ENCODE peak calls at places on chromosomes 7 and 10, in four cellular contexts. One of them, this sample, is unnamed.

GRCh38 chr7:127591189-127591588 is 2.3 kb upstream of the FSCN3 start:
- DNase-seq in HL-60: no peak
- DNase-seq in K562: no peak
- DNase-seq in GM12878: no peak
- DNase-seq in this sample: no peak

GRCh38 chr7:158887594-158887993 is 31.2 kb downstream of the DYNC2I1 start:
- DNase-seq in HL-60: no peak
- DNase-seq in K562: no peak
- DNase-seq in GM12878: no peak
- DNase-seq in this sample: no peak

GRCh38 chr10:35685402-35685801 is 43.3 kb upstream of the FZD8 start:
- DNase-seq in HL-60: no peak
- DNase-seq in K562: no peak
- DNase-seq in GM12878: no peak
- DNase-seq in this sample: no peak

GRCh38 chr10:28984431-28984830 is 304.4 kb upstream of the LYZL1 start:
- DNase-seq in HL-60: peak; percentile 10
- DNase-seq in K562: peak; percentile 41
- DNase-seq in GM12878: no peak
- DNase-seq in this sample: no peak

GRCh38 chr10:68963151-68963550 is 7.2 kb downstream of the DDX21 start:
- DNase-seq in HL-60: no peak
- DNase-seq in K562: no peak
- DNase-seq in GM12878: no peak
- DNase-seq in this sample: no peak

GRCh38 chr10:76034236-76035009 is 603.0 kb downstream of the LRMDA start:
- DNase-seq in HL-60: no peak
- DNase-seq in K562: no peak
- DNase-seq in GM12878: no peak
- DNase-seq in this sample: no peak

GRCh38 chr7:78924581-78924980 is 528.9 kb downstream of the MAGI2 start:
- DNase-seq in HL-60: no peak
- DNase-seq in K562: no peak
- DNase-seq in GM12878: no peak
- DNase-seq in this sample: no peak

GRCh38 chr7:81433196-81433595 is 336.7 kb downstream of the HGF start:
- DNase-seq in HL-60: no peak
- DNase-seq in K562: no peak
- DNase-seq in GM12878: no peak
- DNase-seq in this sample: no peak

GRCh38 chr10:112721080-112721698 is 228.9 kb upstream of the TCF7L2 start:
- DNase-seq in HL-60: no peak
- DNase-seq in K562: peak; percentile 28
- DNase-seq in GM12878: peak; percentile 21
- DNase-seq in this sample: peak; percentile 19

GRCh38 chr7:21330462-21331178 is 97.3 kb upstream of the SP4 start:
- DNase-seq in HL-60: no peak
- DNase-seq in K562: no peak
- DNase-seq in GM12878: no peak
- DNase-seq in this sample: no peak

GRCh38 chr10:97822261-97822687 is 27.4 kb upstream of the GOLGA7B start:
- DNase-seq in HL-60: no peak
- DNase-seq in K562: no peak
- DNase-seq in GM12878: no peak
- DNase-seq in this sample: no peak

GRCh38 chr7:25803117-25803887 is 348.7 kb upstream of the NFE2L3 start:
- DNase-seq in HL-60: no peak
- DNase-seq in K562: no peak
- DNase-seq in GM12878: no peak
- DNase-seq in this sample: no peak

GRCh38 chr10:95336702-95337101 is 45.9 kb upstream of the PDLIM1 start:
- DNase-seq in HL-60: no peak
- DNase-seq in K562: no peak
- DNase-seq in GM12878: no peak
- DNase-seq in this sample: no peak

GRCh38 chr10:95334793-95335120 is 44.0 kb upstream of the PDLIM1 start:
- DNase-seq in HL-60: no peak
- DNase-seq in K562: no peak
- DNase-seq in GM12878: no peak
- DNase-seq in this sample: no peak

GRCh38 chr10:95337761-95338160 is 47.0 kb upstream of the PDLIM1 start:
- DNase-seq in HL-60: no peak
- DNase-seq in K562: no peak
- DNase-seq in GM12878: no peak
- DNase-seq in this sample: no peak

GRCh38 chr10:95337354-95337753 is 46.6 kb upstream of the PDLIM1 start:
- DNase-seq in HL-60: no peak
- DNase-seq in K562: no peak
- DNase-seq in GM12878: no peak
- DNase-seq in this sample: no peak

DNA sequence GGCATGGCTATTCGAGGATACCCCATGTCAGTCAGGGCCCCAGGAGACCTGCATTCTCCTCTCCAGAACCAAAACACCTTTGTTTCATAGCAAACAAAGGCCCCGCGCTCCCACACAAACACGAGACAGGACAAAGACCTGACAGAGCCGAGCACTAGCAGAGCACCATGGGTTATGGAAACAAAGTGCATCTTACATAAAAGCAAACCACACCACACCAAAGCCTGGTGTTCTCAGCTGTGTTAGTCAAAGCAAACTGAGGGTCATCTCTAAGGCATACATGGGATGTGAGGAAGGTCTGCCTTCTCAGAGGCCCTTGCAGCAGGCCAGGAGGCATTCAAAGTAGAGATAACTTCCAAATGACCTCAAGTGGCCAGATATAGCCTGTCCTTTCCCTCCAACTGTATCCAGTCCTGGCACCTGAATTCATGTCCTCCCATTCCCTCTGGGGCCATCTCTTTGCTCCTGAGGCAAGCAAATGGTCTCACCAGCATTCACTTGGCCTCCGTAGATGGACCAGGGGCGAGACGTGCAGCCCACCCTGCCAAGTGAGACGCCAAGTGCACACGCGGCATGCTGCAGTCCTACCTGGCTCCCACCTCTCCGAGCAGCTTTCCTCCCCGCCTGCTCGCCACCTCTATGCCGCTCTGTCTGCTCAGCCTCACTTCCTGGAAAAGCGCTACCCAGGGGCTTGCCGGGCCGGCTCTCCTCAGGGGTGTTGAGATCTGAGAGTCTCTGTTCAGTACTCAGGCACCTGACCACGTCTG is 45.3 kb upstream of the PDLIM1 start:
- DNase-seq in HL-60: no peak
- DNase-seq in K562: no peak
- DNase-seq in GM12878: no peak
- DNase-seq in this sample: no peak
- TF ChIP-seq SPI1 in HL-60: no peak
- TF ChIP-seq SPI1 in K562: no peak
- TF ChIP-seq SPI1 in GM12878: no peak
- TF ChIP-seq SPI1 in this sample: no peak

GRCh38 chr10:33099748-33100147 is 141.7 kb upstream of the ITGB1 start:
- DNase-seq in HL-60: no peak
- DNase-seq in K562: no peak
- DNase-seq in GM12878: no peak
- DNase-seq in this sample: no peak
- TF ChIP-seq SPI1 in HL-60: no peak
- TF ChIP-seq SPI1 in K562: no peak
- TF ChIP-seq SPI1 in GM12878: no peak
- TF ChIP-seq SPI1 in this sample: no peak

GRCh38 chr7:91083855-91084644 is 180.2 kb upstream of the FZD1 start:
- DNase-seq in HL-60: no peak
- DNase-seq in K562: no peak
- DNase-seq in GM12878: no peak
- DNase-seq in this sample: no peak
- TF ChIP-seq SPI1 in HL-60: no peak
- TF ChIP-seq SPI1 in K562: no peak
- TF ChIP-seq SPI1 in GM12878: no peak
- TF ChIP-seq SPI1 in this sample: no peak

GRCh38 chr7:70317356-70317755 is 719.1 kb downstream of the AUTS2 start:
- DNase-seq in HL-60: no peak
- DNase-seq in K562: no peak
- DNase-seq in GM12878: no peak
- DNase-seq in this sample: no peak
- TF ChIP-seq SPI1 in HL-60: no peak
- TF ChIP-seq SPI1 in K562: no peak
- TF ChIP-seq SPI1 in GM12878: no peak
- TF ChIP-seq SPI1 in this sample: no peak

DNA sequence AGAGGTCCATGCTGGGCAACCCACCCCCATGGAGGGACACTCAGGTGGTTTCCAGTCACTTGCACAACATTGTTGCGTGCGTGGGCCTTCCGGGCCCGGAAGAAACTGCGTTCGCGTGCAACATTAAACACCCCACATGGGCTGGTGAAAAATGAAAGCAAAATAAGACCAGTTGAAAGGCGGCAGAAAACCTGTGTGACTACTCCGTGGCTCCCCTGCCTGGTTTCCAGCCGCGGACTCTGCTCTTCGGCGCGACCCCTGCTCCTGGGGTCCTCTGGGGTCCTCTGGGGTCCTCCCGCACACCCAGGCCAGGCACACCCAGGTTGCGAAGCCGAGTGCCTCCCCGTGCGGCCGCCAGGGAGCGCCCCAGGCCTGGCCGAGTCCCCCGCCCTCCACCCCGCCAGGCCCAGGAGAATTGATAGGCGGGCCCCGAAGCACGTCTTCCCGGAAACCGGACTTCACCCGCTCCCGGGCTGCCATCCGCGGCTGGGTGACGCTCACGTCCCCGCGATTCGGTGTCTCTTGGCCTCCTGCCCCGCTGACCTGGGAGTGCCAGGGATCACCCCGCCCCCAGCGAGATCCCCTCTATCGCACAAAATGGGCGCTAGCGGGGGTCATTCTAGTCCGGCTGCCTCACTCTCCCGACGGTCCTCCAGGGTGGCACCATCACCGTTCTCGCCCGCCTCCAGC is 1.9 kb upstream of the SH2D4B start:
- DNase-seq in HL-60: peak; percentile 37
- DNase-seq in K562: peak; percentile 92
- DNase-seq in GM12878: no peak
- DNase-seq in this sample: peak; percentile 78
- TF ChIP-seq SPI1 in HL-60: no peak
- TF ChIP-seq SPI1 in K562: no peak
- TF ChIP-seq SPI1 in GM12878: no peak
- TF ChIP-seq SPI1 in this sample: no peak

DNA sequence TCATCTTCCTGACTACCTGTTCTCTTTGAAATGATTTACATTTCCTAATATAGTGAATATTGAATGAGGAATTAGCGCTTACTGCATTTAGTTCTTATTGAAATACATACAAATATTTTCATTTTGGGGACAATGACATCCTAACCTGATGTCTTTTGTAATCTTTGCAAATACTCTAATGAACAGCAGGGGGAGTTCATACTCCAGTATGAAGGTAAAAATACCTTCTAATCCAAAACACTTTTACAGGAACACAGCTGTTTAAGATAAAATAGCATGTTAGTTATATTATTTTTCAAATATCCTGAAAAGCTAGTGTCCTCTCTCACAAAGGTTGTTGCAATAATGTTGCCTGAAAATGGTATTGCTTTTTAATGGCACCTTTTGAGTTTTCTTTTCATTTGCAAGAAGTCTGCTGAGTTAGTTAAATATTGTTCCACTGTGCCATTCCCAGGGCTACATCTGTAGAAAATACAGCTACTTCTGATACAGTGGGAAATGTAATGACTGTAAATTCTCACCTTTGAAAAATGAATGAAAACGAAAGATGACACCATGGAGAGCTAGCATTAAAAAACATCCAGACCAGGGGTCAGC is 400.0 kb downstream of the PHF14 start:
- DNase-seq in HL-60: no peak
- DNase-seq in K562: peak; percentile 16
- DNase-seq in GM12878: no peak
- DNase-seq in this sample: no peak
- TF ChIP-seq SPI1 in HL-60: no peak
- TF ChIP-seq SPI1 in K562: no peak
- TF ChIP-seq SPI1 in GM12878: no peak
- TF ChIP-seq SPI1 in this sample: no peak

DNA sequence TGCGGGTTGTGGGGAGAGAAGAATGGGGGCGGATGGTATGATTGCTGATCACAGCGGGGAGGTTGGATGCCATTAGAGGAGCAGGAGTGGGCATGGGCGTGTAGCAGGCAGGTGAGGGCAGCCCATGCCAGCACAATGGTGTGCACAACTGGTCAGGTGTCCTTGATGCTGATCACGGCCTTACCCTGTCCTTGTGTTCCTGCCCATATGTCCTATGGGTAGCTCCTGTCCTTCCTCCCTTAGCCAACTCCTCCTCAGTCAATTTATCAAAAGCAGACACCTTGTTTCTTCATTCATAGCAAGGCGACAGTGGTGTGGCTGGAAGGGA is 30.7 kb downstream of the WDR86 start:
- DNase-seq in HL-60: no peak
- DNase-seq in K562: no peak
- DNase-seq in GM12878: no peak
- DNase-seq in this sample: peak; percentile 6
- TF ChIP-seq SPI1 in HL-60: no peak
- TF ChIP-seq SPI1 in K562: no peak
- TF ChIP-seq SPI1 in GM12878: no peak
- TF ChIP-seq SPI1 in this sample: no peak

DNA sequence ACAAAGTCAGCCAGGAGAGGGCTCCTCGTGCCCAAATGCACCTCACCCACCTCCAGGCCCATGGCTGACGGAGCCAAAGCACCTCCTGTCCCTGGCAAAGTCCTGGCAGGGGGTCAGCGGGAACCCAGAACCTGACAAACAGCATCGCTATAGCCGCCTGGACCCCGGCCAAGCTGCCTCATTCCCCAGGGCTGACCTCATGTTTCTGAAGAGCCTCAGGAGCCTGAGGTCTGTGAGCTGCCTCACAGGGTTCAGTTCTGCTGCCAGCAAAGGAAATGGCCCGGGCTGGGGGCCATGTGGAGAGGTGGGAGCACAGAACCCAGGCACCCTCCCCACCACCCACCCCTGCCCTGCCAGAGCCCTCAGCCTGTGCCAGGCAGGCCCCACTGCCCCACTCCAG is 4.2 kb upstream of the NANOS1 start:
- DNase-seq in HL-60: no peak
- DNase-seq in K562: no peak
- DNase-seq in GM12878: no peak
- DNase-seq in this sample: no peak
- TF ChIP-seq SPI1 in HL-60: no peak
- TF ChIP-seq SPI1 in K562: no peak
- TF ChIP-seq SPI1 in GM12878: no peak
- TF ChIP-seq SPI1 in this sample: no peak

GRCh38 chr10:62633976-62634375 is 170.5 kb upstream of the ADO start:
- DNase-seq in HL-60: no peak
- DNase-seq in K562: no peak
- DNase-seq in GM12878: no peak
- DNase-seq in this sample: no peak

GRCh38 chr10:62635127-62635526 is 169.4 kb upstream of the ADO start:
- DNase-seq in HL-60: no peak
- DNase-seq in K562: no peak
- DNase-seq in GM12878: no peak
- DNase-seq in this sample: no peak

GRCh38 chr10:62627985-62628384 is 176.5 kb upstream of the ADO start:
- DNase-seq in HL-60: no peak
- DNase-seq in K562: no peak
- DNase-seq in GM12878: no peak
- DNase-seq in this sample: no peak

GRCh38 chr10:62636825-62637248 is 167.7 kb upstream of the ADO start:
- DNase-seq in HL-60: no peak
- DNase-seq in K562: no peak
- DNase-seq in GM12878: no peak
- DNase-seq in this sample: no peak

GRCh38 chr10:62632071-62632809 is 172.3 kb upstream of the ADO start:
- DNase-seq in HL-60: peak; percentile 68
- DNase-seq in K562: no peak
- DNase-seq in GM12878: peak; percentile 80
- DNase-seq in this sample: no peak
- TF ChIP-seq SPI1 in HL-60: peak; percentile 74
- TF ChIP-seq SPI1 in K562: no peak
- TF ChIP-seq SPI1 in GM12878: peak; percentile 85
- TF ChIP-seq SPI1 in this sample: peak; percentile 89

This sample was measured in GM12891.